ENCODE peak calls at places on chromosomes 3 and 15, in five cellular contexts. B is natural killer cell; Z is CD8-positive, alpha-beta T cell; K is dorsolateral prefrontal cortex; N is fibroblast of pulmonary artery. V is an unnamed sample.
A peak's percentile ranks its signal among the peaks of the same experiment; 100 is the strongest.

GRCh38 chr3:33064929-33065328 is 32.0 kb downstream of the GLB1 start:
- DNase-seq in B (no peak), Z (peak; percentile 35), K (no peak), N (no peak), V (no peak)

GRCh38 chr15:71780349-71780976 is 29.9 kb upstream of the NR2E3 start:
- DNase-seq in B (no peak), Z (peak; percentile 37), K (peak; percentile 23), N (peak; percentile 89), V (no peak)

GRCh38 chr15:100715571-100716455 is 113.4 kb downstream of the ASB7 start:
- DNase-seq in B (no peak), Z (no peak), K (peak; percentile 37), N (no peak), V (no peak)

GRCh38 chr3:11541321-11542303 is 102.1 kb downstream of the VGLL4 start:
- DNase-seq in B (no peak), Z (no peak), K (no peak), N (no peak), V (no peak)

GRCh38 chr15:41780266-41780665 is 6.0 kb downstream of the MAPKBP1 start:
- DNase-seq in B (no peak), Z (no peak), K (no peak), N (no peak), V (no peak)

GRCh38 chr15:26873846-26874245 is 7.0 kb downstream of the GABRA5 start:
- DNase-seq in B (no peak), Z (no peak), K (no peak), N (peak; percentile 19), V (no peak)

GRCh38 chr15:78685157-78685830 is 44.3 kb upstream of the CHRNB4 start:
- DNase-seq in B (no peak), Z (no peak), K (no peak), N (no peak), V (no peak)

GRCh38 chr15:45794768-45795486 is 160.1 kb downstream of the SQOR start:
- DNase-seq in B (no peak), Z (no peak), K (no peak), N (no peak), V (no peak)

GRCh38 chr3:57158813-57159678 is 6.1 kb downstream of the IL17RD start:
- DNase-seq in B (no peak), Z (no peak), K (no peak), N (no peak), V (no peak)

GRCh38 chr15:66095871-66096710 is 157.5 kb downstream of the MEGF11 start:
- DNase-seq in B (no peak), Z (no peak), K (no peak), N (no peak), V (no peak)

GRCh38 chr15:37099321-37100108 is 834 bp downstream of the MEIS2 start:
- DNase-seq in B (no peak), Z (no peak), K (no peak), N (no peak), V (no peak)

GRCh38 chr3:195829897-195830254 is 18.1 kb upstream of the MUC4 start:
- DNase-seq in B (no peak), Z (no peak), K (no peak), N (no peak), V (no peak)

GRCh38 chr3:65545429-65545828 is 493.3 kb downstream of the MAGI1 start:
- DNase-seq in B (no peak), Z (no peak), K (no peak), N (peak; percentile 29), V (no peak)

GRCh38 chr3:146469206-146470017 is at the start of gene PLSCR2:
- DNase-seq in B (peak; percentile 64), Z (peak; percentile 77), K (no peak), N (no peak), V (peak; percentile 82)

GRCh38 chr3:150127011-150127490 is 156.4 kb upstream of the PFN2 start:
- DNase-seq in B (no peak), Z (no peak), K (no peak), N (no peak), V (no peak)

GRCh38 chr3:119234610-119235009 is 6.1 kb downstream of the B4GALT4 start:
- DNase-seq in B (no peak), Z (no peak), K (no peak), N (no peak), V (no peak)

GRCh38 chr15:95626501-95627361 is 703.8 kb upstream of the NR2F2 start:
- DNase-seq in B (no peak), Z (no peak), K (no peak), N (no peak), V (no peak)

GRCh38 chr3:63364909-63365308 is 86.8 kb downstream of the SYNPR start:
- DNase-seq in B (no peak), Z (no peak), K (no peak), N (no peak), V (no peak)
- TF ChIP-seq CTCF in B (no peak), Z (no peak), K (no peak), N (peak; percentile 14), V (no peak)

GRCh38 chr3:40845916-40846315 is 321.2 kb downstream of the ZNF621 start:
- DNase-seq in B (no peak), Z (no peak), K (no peak), N (no peak), V (no peak)

GRCh38 chr3:40846466-40846865 is 321.7 kb downstream of the ZNF621 start:
- DNase-seq in B (no peak), Z (no peak), K (no peak), N (no peak), V (no peak)

GRCh38 chr3:40845447-40845846 is 320.7 kb downstream of the ZNF621 start:
- DNase-seq in B (no peak), Z (no peak), K (no peak), N (no peak), V (no peak)

GRCh38 chr3:40848411-40848810 is 323.7 kb downstream of the ZNF621 start:
- DNase-seq in B (no peak), Z (no peak), K (no peak), N (no peak), V (no peak)

DNA sequence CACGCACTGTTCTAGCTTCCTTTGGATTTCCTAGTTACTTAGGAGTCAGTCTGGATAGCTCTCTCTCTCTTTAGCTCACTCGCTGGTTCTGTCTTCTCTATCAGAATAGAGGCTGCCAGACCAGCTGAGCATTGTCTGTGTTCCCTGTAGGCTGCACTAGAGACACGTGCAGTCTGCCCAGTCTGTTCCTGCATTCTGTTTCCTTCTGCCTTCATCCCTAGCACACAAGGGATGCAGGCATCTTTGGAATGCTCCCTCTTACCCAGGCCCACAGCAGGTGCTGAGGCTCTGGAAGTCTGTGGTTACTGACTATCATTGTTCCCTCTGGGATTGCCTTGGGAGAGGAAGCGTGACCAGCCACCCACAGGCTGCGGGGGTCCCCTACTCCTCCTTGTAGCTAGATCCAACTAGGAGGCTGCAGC is 322.8 kb downstream of the ZNF621 start:
- DNase-seq in B (no peak), Z (no peak), K (peak; percentile 66), N (peak; percentile 44), V (no peak)
- TF ChIP-seq CTCF in B (no peak), Z (no peak), K (no peak), N (peak; percentile 19), V (no peak)

DNA sequence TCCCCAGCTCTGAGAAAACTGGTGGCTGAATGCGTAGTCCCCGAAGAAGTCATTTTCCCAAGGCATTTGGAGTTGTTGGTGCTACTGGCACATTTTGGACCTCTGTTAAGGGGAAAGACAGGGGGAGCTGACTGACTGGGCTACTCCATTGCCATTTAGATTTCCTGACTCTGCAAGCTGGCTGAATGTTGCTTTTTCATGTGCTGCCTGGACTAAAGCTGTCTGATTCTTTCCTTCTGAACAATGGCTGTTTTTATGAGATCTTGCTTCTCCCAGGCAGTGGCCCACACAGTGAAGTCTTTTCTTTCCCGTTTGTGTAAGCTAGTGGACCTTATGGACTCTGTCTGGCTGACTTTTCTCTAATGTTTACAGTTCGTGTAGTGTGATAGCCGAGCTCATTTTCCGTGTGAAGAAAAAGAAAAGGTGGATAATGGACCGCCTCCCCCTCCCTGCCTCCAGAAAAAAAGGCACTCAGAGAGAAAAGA is 38.2 kb upstream of the TRAK1 start:
- DNase-seq in B (no peak), Z (no peak), K (peak; percentile 24), N (no peak), V (no peak)
- TF ChIP-seq CTCF in B (no peak), Z (no peak), K (peak; percentile 36), N (peak; percentile 12), V (no peak)

GRCh38 chr15:80058044-80058443 is 1.4 kb upstream of the ZFAND6 start:
- DNase-seq in B (no peak), Z (no peak), K (no peak), N (no peak), V (no peak)

GRCh38 chr15:80059786-80060489 is 462 bp downstream of the ZFAND6 start:
- DNase-seq in B (no peak), Z (no peak), K (peak; percentile 44), N (peak; percentile 22), V (peak; percentile 89)

GRCh38 chr15:80055933-80056332 is 3.5 kb upstream of the ZFAND6 start:
- DNase-seq in B (no peak), Z (no peak), K (no peak), N (no peak), V (no peak)

GRCh38 chr15:80061581-80061980 is 2.1 kb downstream of the ZFAND6 start:
- DNase-seq in B (no peak), Z (no peak), K (no peak), N (peak; percentile 31), V (no peak)

DNA sequence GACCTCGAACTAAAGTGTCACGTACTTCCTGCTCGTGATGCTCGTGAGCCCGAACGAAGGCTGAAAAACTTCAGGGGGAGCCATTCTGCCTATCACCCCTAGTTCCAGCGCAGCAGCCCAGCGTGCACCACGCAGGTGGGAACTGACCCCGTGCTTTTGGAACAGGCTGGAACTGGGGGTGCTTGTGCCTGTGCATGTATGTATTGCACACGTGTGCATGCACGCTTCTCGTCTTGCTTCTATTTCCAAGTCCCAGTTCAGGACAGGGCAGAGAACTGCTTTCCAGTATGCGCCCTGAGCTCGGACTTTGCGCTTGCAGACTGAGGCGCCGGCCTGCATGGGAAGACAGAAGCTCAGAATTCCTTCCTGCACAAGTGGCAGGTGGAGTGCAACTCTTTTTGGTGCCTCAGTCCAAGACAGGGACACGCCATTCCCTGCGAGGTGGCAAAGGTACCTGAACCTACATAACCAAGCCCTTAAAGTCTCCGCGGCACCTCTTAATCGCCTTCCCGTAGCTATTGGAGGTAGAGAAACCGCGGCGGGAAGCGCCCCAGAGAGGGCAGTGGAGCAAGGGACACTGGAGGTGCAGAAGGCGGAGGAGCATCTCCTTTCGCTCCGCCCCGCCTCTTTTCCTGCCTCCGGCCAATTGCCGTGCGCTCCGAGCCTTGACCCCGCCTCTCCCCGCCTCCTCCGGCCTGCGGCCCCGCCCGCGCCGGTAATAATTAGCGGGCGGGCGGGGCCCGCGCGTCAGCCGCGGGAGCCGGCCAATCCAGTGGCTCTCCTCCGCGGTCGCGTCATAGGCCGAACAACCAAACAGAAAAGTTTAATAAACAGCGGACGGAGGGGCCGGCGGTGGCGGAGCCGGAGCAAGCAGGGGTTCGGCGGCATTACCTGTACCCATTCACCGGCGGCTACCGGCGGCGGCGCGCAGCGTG is at the start of gene ZFAND6:
- DNase-seq in B (peak; percentile 97), Z (peak; percentile 95), K (peak; percentile 96), N (peak; percentile 91), V (peak; percentile 98)
- TF ChIP-seq CTCF in B (no peak), Z (no peak), K (peak; percentile 26), N (no peak), V (no peak)

V was measured in activated B cell treated with CpG ODN at 0.5 μM for 24 hours.